ENCODE peak calls at places on chromosomes 16 and 17, in five cellular contexts. Z is suprapubic skin, A is IMR-90, S is lower lobe of right lung, D is psoas muscle. C is an unnamed sample. For H3K27me3, the result is how much of the 10 kb centered on the place peaks cover.

GRCh38 chr16:7839568-7839967 is 506.9 kb downstream of the RBFOX1 start:
- DNase-seq in Z (no peak), A (no peak), S (no peak), D (no peak), C (no peak)

GRCh38 chr16:79509906-79510305 is 90.6 kb downstream of the MAF start:
- DNase-seq in Z (no peak), A (no peak), S (no peak), D (no peak), C (no peak)

GRCh38 chr17:61504697-61505096 is 52.5 kb downstream of the TBX4 start:
- DNase-seq in Z (no peak), A (peak), S (no peak), D (no peak), C (no peak)

GRCh38 chr16:19227643-19228042 is 57.9 kb upstream of the CLEC19A start:
- DNase-seq in Z (no peak), A (no peak), S (no peak), D (no peak), C (no peak)

GRCh38 chr16:83967838-83968482 is at the start of gene NECAB2:
- DNase-seq in Z (no peak), A (peak), S (peak), D (peak), C (no peak)

GRCh38 chr17:29136998-29137730 is 43.0 kb downstream of the MYO18A start:
- DNase-seq in Z (no peak), A (peak), S (no peak), D (no peak), C (no peak)

GRCh38 chr17:17868637-17869522 is 32.1 kb upstream of the SREBF1 start:
- DNase-seq in Z (no peak), A (peak), S (no peak), D (no peak), C (no peak)

GRCh38 chr16:89922884-89923639 is at the start of gene TUBB3:
- DNase-seq in Z (no peak), A (peak), S (peak), D (no peak), C (peak)

GRCh38 chr17:81245024-81245664 is 6.0 kb downstream of the NDUFAF8 start:
- DNase-seq in Z (no peak), A (peak), S (peak), D (peak), C (no peak)

GRCh38 chr17:63433746-63434591 is 12.1 kb downstream of the CYB561 start:
- DNase-seq in Z (peak), A (peak), S (no peak), D (peak), C (peak)

GRCh38 chr16:22665048-22665797 is 148.7 kb upstream of the HS3ST2 start:
- DNase-seq in Z (no peak), A (no peak), S (no peak), D (no peak), C (no peak)

GRCh38 chr16:86768999-86769398 is 190.7 kb downstream of the FOXL1 start:
- DNase-seq in Z (no peak), A (peak), S (no peak), D (no peak), C (no peak)

GRCh38 chr17:16100737-16101400 is 101.2 kb downstream of the TTC19 start:
- DNase-seq in Z (no peak), A (no peak), S (no peak), D (no peak), C (no peak)
- TF ChIP-seq CTCF in Z (no peak), A (no peak), S (no peak), D (no peak), C (no peak)

GRCh38 chr17:79591014-79591590 is 19.7 kb downstream of the RBFOX3 start:
- DNase-seq in Z (no peak), A (no peak), S (no peak), D (no peak), C (no peak)
- H3K27me3 ChIP-seq in Z (half or more), A (under half), S (under half), D (under half), C (under half)

GRCh38 chr17:68576811-68577551 is 24.2 kb downstream of the FAM20A start:
- DNase-seq in Z (no peak), A (peak), S (no peak), D (peak), C (no peak)
- TF ChIP-seq CTCF in Z (peak), A (no peak), S (no peak), D (no peak), C (no peak)

GRCh38 chr17:77282524-77283515 is 142.1 kb downstream of the SEC14L1 start:
- DNase-seq in Z (no peak), A (peak), S (peak), D (no peak), C (no peak)
- H3K27me3 ChIP-seq in Z (under half), A (under half), S (under half), D (under half), C (under half)

GRCh38 chr17:75592364-75593020 is 4.9 kb downstream of the MYO15B start:
- DNase-seq in Z (no peak), A (no peak), S (no peak), D (no peak), C (no peak)

GRCh38 chr17:75595284-75595918 is 7.8 kb downstream of the MYO15B start:
- DNase-seq in Z (no peak), A (no peak), S (no peak), D (no peak), C (no peak)

GRCh38 chr17:75596320-75597087 is 8.9 kb downstream of the MYO15B start:
- DNase-seq in Z (no peak), A (no peak), S (no peak), D (no peak), C (no peak)

GRCh38 chr17:75595919-75596310 is 8.3 kb downstream of the MYO15B start:
- DNase-seq in Z (no peak), A (no peak), S (no peak), D (no peak), C (no peak)

GRCh38 chr17:75594499-75595283 is 7.1 kb downstream of the MYO15B start:
- DNase-seq in Z (no peak), A (no peak), S (no peak), D (no peak), C (no peak)
- TF ChIP-seq CTCF in Z (no peak), A (no peak), S (no peak), D (no peak), C (no peak)

DNA sequence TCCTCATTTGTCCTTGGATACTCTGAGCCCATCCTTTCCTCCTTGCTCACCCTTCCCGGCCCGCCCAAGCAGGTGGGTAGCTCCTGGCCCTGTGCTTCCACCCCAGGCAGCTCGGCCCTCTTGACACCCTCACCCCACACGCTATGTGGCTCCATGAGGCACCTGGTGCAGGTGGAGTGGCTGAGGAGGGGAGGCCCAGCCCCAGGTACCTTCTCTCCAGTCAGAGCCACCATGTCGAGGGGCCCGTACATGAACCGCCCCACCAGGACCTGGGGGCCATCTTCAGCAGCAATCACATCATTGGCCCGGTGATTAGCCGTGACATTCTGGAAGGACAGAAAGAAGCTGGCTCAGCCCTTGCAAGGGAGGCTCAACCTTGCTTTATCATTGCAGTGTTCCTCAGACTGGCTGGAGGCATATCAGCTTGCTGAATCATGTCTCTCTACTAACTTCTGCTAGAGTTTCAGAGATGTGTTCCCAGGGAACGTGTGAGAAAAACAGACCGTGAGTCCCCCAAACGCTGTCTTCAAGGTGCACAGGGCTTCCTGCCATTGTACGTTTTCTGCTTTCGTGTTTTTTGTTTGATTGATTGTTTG is 20.3 kb downstream of the PIMREG start:
- DNase-seq in Z (no peak), A (no peak), S (no peak), D (peak), C (no peak)
- H3K27me3 ChIP-seq in Z (under half), A (under half), S (under half), D (under half), C (under half)

DNA sequence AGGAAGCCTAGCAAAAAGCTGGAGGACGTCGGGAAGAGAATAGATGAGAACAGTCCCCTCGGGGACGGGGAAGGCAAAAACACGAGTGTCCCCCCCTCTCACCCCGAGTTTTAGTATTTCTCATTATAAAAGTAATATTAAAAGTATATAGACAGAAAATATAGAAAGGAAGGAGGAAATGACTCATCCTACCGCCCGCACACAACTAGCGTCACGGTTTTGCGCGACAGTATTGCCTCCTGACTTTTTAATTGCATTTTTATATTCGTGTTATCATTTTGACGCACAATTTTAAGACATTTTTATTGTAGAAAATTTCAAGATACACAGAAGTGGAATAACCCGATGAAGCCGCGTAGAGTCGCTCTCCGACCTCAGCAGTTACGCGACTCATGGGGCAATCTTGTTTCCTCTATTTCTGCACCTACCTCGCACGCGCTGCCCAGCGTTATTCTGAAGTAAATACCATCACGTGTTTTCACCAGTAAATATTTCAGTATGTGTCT is 652 bp upstream of the SLC25A19 start:
- DNase-seq in Z (peak), A (peak), S (peak), D (no peak), C (peak)
- TF ChIP-seq CTCF in Z (no peak), A (peak), S (no peak), D (no peak), C (peak)

GRCh38 chr16:1098266-1098991 is 2.4 kb upstream of the C1QTNF8 start:
- DNase-seq in Z (no peak), A (no peak), S (no peak), D (peak), C (no peak)
- H3K27me3 ChIP-seq in Z (half or more), A (under half), S (half or more), D (under half), C (under half)

C was measured in adrenal gland.